ENCODE peak calls at places on chromosomes 12 and 14, in five cellular contexts. S is astrocyte, D is dorsolateral prefrontal cortex, Q is GM12865, G is neural progenitor cell. N is an unnamed sample.

GRCh38 chr12:58566599-58566998 is 353.7 kb downstream of the LRIG3 start:
- DNase-seq in S (peak), D (no peak), Q (no peak), G (no peak), N (peak)

GRCh38 chr14:68359862-68360552 is 432.9 kb downstream of the ZFP36L1 start:
- DNase-seq in S (peak), D (no peak), Q (peak), G (no peak), N (peak)

GRCh38 chr12:77232045-77232444 is 166.7 kb upstream of the E2F7 start:
- DNase-seq in S (peak), D (no peak), Q (no peak), G (no peak), N (peak)

GRCh38 chr12:47900480-47901129 is 4.2 kb downstream of the VDR start:
- DNase-seq in S (no peak), D (no peak), Q (peak), G (no peak), N (peak)

GRCh38 chr12:3771853-3772252 is 18.9 kb upstream of the CRACR2A start:
- DNase-seq in S (no peak), D (no peak), Q (no peak), G (no peak), N (no peak)

GRCh38 chr14:68643673-68644072 is 149.2 kb downstream of the ZFP36L1 start:
- DNase-seq in S (no peak), D (no peak), Q (no peak), G (no peak), N (no peak)

GRCh38 chr12:58288191-58288590 is 346.8 kb downstream of the ATP23 start:
- DNase-seq in S (peak), D (no peak), Q (no peak), G (no peak), N (peak)

GRCh38 chr12:102548543-102548942 is 68.2 kb upstream of the IGF1 start:
- DNase-seq in S (no peak), D (no peak), Q (no peak), G (no peak), N (peak)

GRCh38 chr12:112018571-112019237 is 5.5 kb downstream of the ERP29 start:
- DNase-seq in S (peak), D (no peak), Q (no peak), G (no peak), N (peak)

GRCh38 chr14:75301666-75302325 is 23.2 kb downstream of the FOS start:
- DNase-seq in S (no peak), D (no peak), Q (peak), G (no peak), N (peak)

GRCh38 chr12:128745772-128746689 is 77.7 kb downstream of the SLC15A4 start:
- DNase-seq in S (no peak), D (no peak), Q (no peak), G (no peak), N (no peak)

GRCh38 chr14:62694075-62694474 is 351.2 kb downstream of the KCNH5 start:
- DNase-seq in S (peak), D (no peak), Q (peak), G (no peak), N (peak)

GRCh38 chr12:49557917-49558215 is 10.1 kb downstream of the MCRS1 start:
- DNase-seq in S (no peak), D (no peak), Q (no peak), G (no peak), N (no peak)

GRCh38 chr12:89529738-89530137 is 3.9 kb upstream of the POC1B start:
- DNase-seq in S (peak), D (no peak), Q (peak), G (peak), N (peak)

GRCh38 chr14:105023144-105023543 is 2.3 kb upstream of the CDCA4 start:
- DNase-seq in S (no peak), D (no peak), Q (no peak), G (no peak), N (peak)

GRCh38 chr12:119239040-119239439 is 60.3 kb downstream of the HSPB8 start:
- DNase-seq in S (no peak), D (no peak), Q (no peak), G (no peak), N (no peak)

GRCh38 chr14:76174982-76175381 is 23.3 kb downstream of the GPATCH2L start:
- DNase-seq in S (no peak), D (no peak), Q (no peak), G (no peak), N (no peak)

GRCh38 chr12:122523846-122524718 is 2.7 kb downstream of the RSRC2 start:
- DNase-seq in S (no peak), D (no peak), Q (no peak), G (no peak), N (peak)

GRCh38 chr12:25054783-25055144 is 105.9 kb upstream of the BCAT1 start:
- DNase-seq in S (peak), D (no peak), Q (peak), G (no peak), N (peak)

GRCh38 chr14:38065101-38065762 is 142.5 kb upstream of the SSTR1 start:
- DNase-seq in S (no peak), D (no peak), Q (peak), G (no peak), N (no peak)

GRCh38 chr12:25276199-25276937 is 25.6 kb upstream of the KRAS start:
- DNase-seq in S (peak), D (no peak), Q (peak), G (no peak), N (peak)

GRCh38 chr12:107467716-107468115 is 217.9 kb upstream of the PWP1 start:
- DNase-seq in S (no peak), D (no peak), Q (no peak), G (peak), N (peak)

GRCh38 chr14:104394606-104394910 is 185.0 kb upstream of the C14orf180 start:
- DNase-seq in S (no peak), D (no peak), Q (no peak), G (no peak), N (no peak)

GRCh38 chr14:68976160-68977067 is 2.7 kb downstream of the ACTN1 start:
- DNase-seq in S (no peak), D (no peak), Q (no peak), G (no peak), N (peak)

GRCh38 chr12:13864081-13864673 is 117.2 kb downstream of the GRIN2B start:
- DNase-seq in S (peak), D (peak), Q (peak), G (peak), N (peak)

GRCh38 chr12:80777587-80777986 is 60.9 kb downstream of the MYF5 start:
- DNase-seq in S (peak), D (no peak), Q (no peak), G (no peak), N (peak)

GRCh38 chr12:110039085-110039807 is 9.1 kb downstream of the C12orf76 start:
- DNase-seq in S (peak), D (no peak), Q (peak), G (no peak), N (peak)

GRCh38 chr12:68863109-68863770 is 55.3 kb downstream of the MDM2 start:
- DNase-seq in S (no peak), D (no peak), Q (no peak), G (no peak), N (no peak)

GRCh38 chr12:118164798-118165486 is 29.0 kb downstream of the PEBP1 start:
- DNase-seq in S (no peak), D (peak), Q (peak), G (peak), N (peak)

GRCh38 chr12:121729021-121729420 is 16.5 kb downstream of the TMEM120B start:
- DNase-seq in S (no peak), D (no peak), Q (no peak), G (no peak), N (no peak)

GRCh38 chr12:79255326-79255725 is 390.8 kb downstream of the SYT1 start:
- DNase-seq in S (peak), D (no peak), Q (no peak), G (no peak), N (no peak)

GRCh38 chr14:69107407-69108003 is 45.4 kb downstream of the DCAF5 start:
- DNase-seq in S (peak), D (no peak), Q (peak), G (peak), N (peak)

GRCh38 chr12:9759680-9760592 is 765 bp downstream of the CD69 start:
- DNase-seq in S (no peak), D (no peak), Q (no peak), G (no peak), N (no peak)

DNA sequence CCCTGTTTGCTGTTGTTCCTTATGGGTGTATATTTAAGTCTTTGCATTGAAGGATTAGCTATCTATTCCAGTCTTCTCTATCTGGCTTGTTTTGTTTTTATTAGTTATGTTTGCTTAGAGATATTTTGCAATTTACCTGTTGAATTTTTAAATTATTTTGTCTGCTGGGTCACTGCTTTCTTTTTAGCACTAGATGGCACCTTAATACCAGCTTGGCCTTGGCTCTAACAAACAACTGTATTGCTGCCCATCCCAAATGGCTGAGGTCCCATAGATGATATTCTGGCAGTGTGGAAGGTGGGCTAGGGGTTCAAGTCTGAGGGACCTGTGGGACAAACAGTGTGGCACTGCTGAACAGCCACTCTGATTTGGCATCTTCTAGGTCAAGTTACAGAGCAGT is 144.0 kb upstream of the FBXO33 start:
- DNase-seq in S (no peak), D (no peak), Q (no peak), G (no peak), N (no peak)
- TF ChIP-seq CTCF in S (no peak), D (no peak), Q (no peak), G (peak), N (no peak)

GRCh38 chr14:81452766-81453165 is 52.6 kb upstream of the STON2 start:
- DNase-seq in S (no peak), D (no peak), Q (no peak), G (no peak), N (no peak)

GRCh38 chr14:81452341-81452740 is 52.2 kb upstream of the STON2 start:
- DNase-seq in S (no peak), D (no peak), Q (no peak), G (no peak), N (no peak)

GRCh38 chr14:81454572-81455218 is 54.6 kb upstream of the STON2 start:
- DNase-seq in S (no peak), D (no peak), Q (no peak), G (no peak), N (no peak)

GRCh38 chr14:81455344-81455743 is 55.2 kb upstream of the STON2 start:
- DNase-seq in S (peak), D (no peak), Q (no peak), G (no peak), N (no peak)

GRCh38 chr14:81453166-81453766 is 53.1 kb upstream of the STON2 start:
- DNase-seq in S (peak), D (peak), Q (peak), G (peak), N (peak)
- TF ChIP-seq CTCF in S (peak), D (peak), Q (peak), G (peak), N (peak)

GRCh38 chr12:62522984-62523383 is 56.4 kb downstream of the MON2 start:
- DNase-seq in S (no peak), D (no peak), Q (peak), G (no peak), N (peak)
- TF ChIP-seq CTCF in S (no peak), D (no peak), Q (no peak), G (peak), N (no peak)

GRCh38 chr14:64060648-64061096 is 207.9 kb downstream of the SYNE2 start:
- DNase-seq in S (no peak), D (no peak), Q (peak), G (peak), N (peak)
- TF ChIP-seq CTCF in S (peak), D (no peak), Q (peak), G (peak), N (peak)

DNA sequence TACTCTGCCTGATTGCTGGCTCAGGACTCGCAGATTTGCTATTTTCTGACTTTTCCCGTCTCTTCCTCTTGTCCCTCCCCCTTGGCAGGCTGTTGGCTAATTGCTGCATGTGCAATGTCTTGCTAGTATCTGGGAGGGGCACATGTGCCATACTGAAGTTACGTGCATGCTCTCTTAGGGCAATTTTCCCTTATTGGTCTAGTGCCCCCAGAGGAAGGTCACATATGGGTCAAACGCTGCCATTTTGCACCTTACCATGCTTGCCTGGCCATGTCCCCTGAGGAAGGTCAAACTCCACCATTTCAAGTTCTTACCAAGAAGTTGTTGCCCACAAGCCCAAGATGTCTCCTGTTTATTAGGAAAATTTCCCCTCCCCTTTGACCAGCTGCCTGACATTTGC is 13.9 kb upstream of the ERC1 start:
- DNase-seq in S (no peak), D (no peak), Q (peak), G (no peak), N (no peak)
- TF ChIP-seq CTCF in S (no peak), D (no peak), Q (no peak), G (no peak), N (peak)

GRCh38 chr12:1812650-1813302 is 7.6 kb upstream of the LRTM2 start:
- DNase-seq in S (peak), D (no peak), Q (peak), G (no peak), N (peak)
- TF ChIP-seq CTCF in S (no peak), D (no peak), Q (no peak), G (no peak), N (no peak)

DNA sequence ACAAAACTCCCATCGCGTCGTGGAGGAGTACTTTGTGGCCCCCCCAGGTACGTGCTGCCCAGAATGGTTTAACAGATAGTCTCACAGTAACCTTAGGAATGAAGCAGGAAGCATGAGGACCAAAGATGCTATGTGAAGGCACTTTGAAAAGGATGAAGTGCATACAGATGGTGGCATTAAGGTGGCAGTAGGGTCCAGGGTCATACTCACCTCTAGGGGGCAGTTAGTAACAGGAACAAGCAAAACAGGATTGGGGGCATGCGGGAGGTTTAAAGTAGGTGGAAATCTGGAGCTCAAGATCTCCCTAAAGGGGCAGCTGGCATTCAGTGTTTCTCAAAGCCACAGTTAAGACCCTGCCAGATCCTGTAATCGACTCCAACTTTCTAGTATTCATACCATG is 10.9 kb downstream of the GATC start:
- DNase-seq in S (no peak), D (no peak), Q (peak), G (peak), N (peak)
- TF ChIP-seq CTCF in S (peak), D (no peak), Q (peak), G (peak), N (peak)

DNA sequence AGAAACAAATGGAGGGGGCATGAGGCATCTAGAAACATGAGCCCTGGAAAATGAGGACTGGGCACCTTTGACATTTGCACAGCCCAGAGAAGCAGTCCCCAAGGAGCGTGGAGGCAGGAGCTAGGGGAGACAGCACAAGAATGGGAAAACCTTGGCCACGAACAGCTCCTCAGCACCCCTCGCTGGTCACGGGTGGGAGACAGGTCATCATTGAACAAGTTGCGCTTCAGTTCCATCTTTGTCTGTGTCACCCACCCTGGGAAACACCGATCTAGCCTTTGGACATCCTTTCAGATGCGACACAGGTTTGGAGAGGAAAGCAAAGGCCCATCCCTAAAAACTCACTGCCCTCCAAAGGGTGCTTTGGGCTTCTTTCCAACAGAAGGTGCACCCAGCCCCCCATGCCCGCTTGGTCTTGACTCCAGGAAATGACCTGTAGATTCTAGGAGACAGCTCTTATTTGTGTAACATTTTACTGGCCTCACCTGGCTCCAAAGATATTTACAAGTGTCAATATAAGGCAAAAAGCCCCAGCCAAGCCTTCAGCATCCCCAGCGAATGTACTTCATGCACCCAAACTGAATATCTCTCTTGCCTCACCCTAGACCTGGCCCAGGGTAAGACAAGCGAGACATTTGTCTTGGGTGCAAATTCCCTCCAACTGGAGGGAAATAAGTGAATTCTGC is 28.8 kb upstream of the CLMN start:
- DNase-seq in S (no peak), D (no peak), Q (no peak), G (peak), N (no peak)
- TF ChIP-seq CTCF in S (no peak), D (no peak), Q (no peak), G (peak), N (no peak)

GRCh38 chr12:67270622-67271021 is 1.5 kb downstream of the CAND1 start:
- DNase-seq in S (no peak), D (no peak), Q (no peak), G (no peak), N (no peak)

GRCh38 chr12:67271976-67272375 is 2.8 kb downstream of the CAND1 start:
- DNase-seq in S (peak), D (no peak), Q (no peak), G (no peak), N (peak)

GRCh38 chr12:67269632-67270578 is 747 bp downstream of the CAND1 start:
- DNase-seq in S (peak), D (peak), Q (peak), G (peak), N (peak)

GRCh38 chr12:67268335-67268895 is 743 bp upstream of the CAND1 start:
- DNase-seq in S (peak), D (peak), Q (peak), G (peak), N (peak)

GRCh38 chr12:67268896-67269631 is at the start of gene CAND1:
- DNase-seq in S (peak), D (peak), Q (peak), G (peak), N (peak)
- TF ChIP-seq CTCF in S (no peak), D (peak), Q (no peak), G (peak), N (peak)